ENCODE peak calls at places on chromosomes 11 and 22, in five cellular contexts. One of them, this sample, is unnamed.

GRCh38 chr11:105609341-105609781 is 512 bp upstream of the GRIA4 start:
- DNase-seq in dorsolateral prefrontal cortex: peak; percentile 22
- DNase-seq in WERI-Rb-1: peak; percentile 49
- DNase-seq in activated CD4-positive, alpha-beta T cell treated with anti-CD3 and anti-CD28 coated beads for 4 hours: no peak
- DNase-seq in amniotic stem cell: no peak
- DNase-seq in this sample: peak; percentile 34

GRCh38 chr11:3671334-3672254 is at the start of gene CHRNA10:
- DNase-seq in dorsolateral prefrontal cortex: no peak
- DNase-seq in WERI-Rb-1: no peak
- DNase-seq in activated CD4-positive, alpha-beta T cell treated with anti-CD3 and anti-CD28 coated beads for 4 hours: no peak
- DNase-seq in amniotic stem cell: no peak
- DNase-seq in this sample: no peak

GRCh38 chr11:66119348-66120133 is 49.5 kb downstream of the PACS1 start:
- DNase-seq in dorsolateral prefrontal cortex: no peak
- DNase-seq in WERI-Rb-1: peak; percentile 79
- DNase-seq in activated CD4-positive, alpha-beta T cell treated with anti-CD3 and anti-CD28 coated beads for 4 hours: no peak
- DNase-seq in amniotic stem cell: peak; percentile 62
- DNase-seq in this sample: no peak

GRCh38 chr22:50671641-50672040 is 982 bp upstream of the SHANK3 start:
- DNase-seq in dorsolateral prefrontal cortex: no peak
- DNase-seq in WERI-Rb-1: no peak
- DNase-seq in activated CD4-positive, alpha-beta T cell treated with anti-CD3 and anti-CD28 coated beads for 4 hours: no peak
- DNase-seq in amniotic stem cell: no peak
- DNase-seq in this sample: peak; percentile 57

GRCh38 chr11:9017773-9018172 is 14.0 kb upstream of the NRIP3 start:
- DNase-seq in dorsolateral prefrontal cortex: no peak
- DNase-seq in WERI-Rb-1: no peak
- DNase-seq in activated CD4-positive, alpha-beta T cell treated with anti-CD3 and anti-CD28 coated beads for 4 hours: no peak
- DNase-seq in amniotic stem cell: no peak
- DNase-seq in this sample: peak; percentile 18

GRCh38 chr11:9606799-9607510 is 33.5 kb downstream of the WEE1 start:
- DNase-seq in dorsolateral prefrontal cortex: no peak
- DNase-seq in WERI-Rb-1: peak; percentile 65
- DNase-seq in activated CD4-positive, alpha-beta T cell treated with anti-CD3 and anti-CD28 coated beads for 4 hours: no peak
- DNase-seq in amniotic stem cell: no peak
- DNase-seq in this sample: no peak

GRCh38 chr22:46577361-46578249 is 40.2 kb upstream of the CELSR1 start:
- DNase-seq in dorsolateral prefrontal cortex: no peak
- DNase-seq in WERI-Rb-1: no peak
- DNase-seq in activated CD4-positive, alpha-beta T cell treated with anti-CD3 and anti-CD28 coated beads for 4 hours: no peak
- DNase-seq in amniotic stem cell: no peak
- DNase-seq in this sample: no peak

GRCh38 chr11:73439002-73439843 is 63.0 kb downstream of the RELT start:
- DNase-seq in dorsolateral prefrontal cortex: no peak
- DNase-seq in WERI-Rb-1: no peak
- DNase-seq in activated CD4-positive, alpha-beta T cell treated with anti-CD3 and anti-CD28 coated beads for 4 hours: no peak
- DNase-seq in amniotic stem cell: no peak
- DNase-seq in this sample: no peak

GRCh38 chr22:37260396-37260795 is 16.3 kb upstream of the RAC2 start:
- DNase-seq in dorsolateral prefrontal cortex: no peak
- DNase-seq in WERI-Rb-1: no peak
- DNase-seq in activated CD4-positive, alpha-beta T cell treated with anti-CD3 and anti-CD28 coated beads for 4 hours: no peak
- DNase-seq in amniotic stem cell: no peak
- DNase-seq in this sample: no peak

GRCh38 chr11:1167751-1168231 is 10.0 kb downstream of the MUC5AC start:
- DNase-seq in dorsolateral prefrontal cortex: no peak
- DNase-seq in WERI-Rb-1: no peak
- DNase-seq in activated CD4-positive, alpha-beta T cell treated with anti-CD3 and anti-CD28 coated beads for 4 hours: no peak
- DNase-seq in amniotic stem cell: no peak
- DNase-seq in this sample: no peak

GRCh38 chr11:113305440-113306336 is 8.7 kb upstream of the TTC12 start:
- DNase-seq in dorsolateral prefrontal cortex: peak; percentile 82
- DNase-seq in WERI-Rb-1: peak; percentile 76
- DNase-seq in activated CD4-positive, alpha-beta T cell treated with anti-CD3 and anti-CD28 coated beads for 4 hours: peak; percentile 72
- DNase-seq in amniotic stem cell: peak; percentile 15
- DNase-seq in this sample: peak; percentile 75

GRCh38 chr11:120858740-120859139 is 165.2 kb upstream of the TBCEL start:
- DNase-seq in dorsolateral prefrontal cortex: no peak
- DNase-seq in WERI-Rb-1: no peak
- DNase-seq in activated CD4-positive, alpha-beta T cell treated with anti-CD3 and anti-CD28 coated beads for 4 hours: no peak
- DNase-seq in amniotic stem cell: no peak
- DNase-seq in this sample: no peak

GRCh38 chr22:41092023-41092817 is at the start of gene EP300:
- DNase-seq in dorsolateral prefrontal cortex: peak; percentile 49
- DNase-seq in WERI-Rb-1: peak; percentile 87
- DNase-seq in activated CD4-positive, alpha-beta T cell treated with anti-CD3 and anti-CD28 coated beads for 4 hours: peak; percentile 87
- DNase-seq in amniotic stem cell: peak; percentile 66
- DNase-seq in this sample: peak; percentile 79

This sample was measured in occipital lobe.